ENCODE peak calls at places on chromosomes 5 and 9, in seven cellular contexts. O is breast epithelium; S is psoas muscle; F is CD4-positive, alpha-beta T cell; Q is A549; M is fibroblast of lung; H is CD8-positive, alpha-beta T cell. D is an unnamed sample.
A peak's percentile ranks its signal among the peaks of the same experiment; 100 is the strongest.

GRCh38 chr9:96420468-96421219 is 2.5 kb upstream of the ZNF367 start:
- DNase-seq in O (peak; percentile 78), S (no peak), F (no peak), Q (peak; percentile 96), M (peak; percentile 97), H (no peak), D (peak; percentile 86)

GRCh38 chr5:90528704-90529233 is 615 bp downstream of the LYSMD3 start:
- DNase-seq in O (no peak), S (no peak), F (no peak), Q (no peak), M (peak; percentile 27), H (no peak), D (no peak)

GRCh38 chr5:127409236-127409921 is 108.1 kb upstream of the PRRC1 start:
- DNase-seq in O (no peak), S (peak; percentile 74), F (no peak), Q (no peak), M (peak; percentile 12), H (no peak), D (no peak)

GRCh38 chr5:109703827-109704226 is 14.1 kb downstream of the MAN2A1 start:
- DNase-seq in O (no peak), S (no peak), F (no peak), Q (no peak), M (no peak), H (no peak), D (no peak)

GRCh38 chr9:5178126-5178805 is 7.2 kb downstream of the INSL6 start:
- DNase-seq in O (no peak), S (no peak), F (no peak), Q (no peak), M (no peak), H (no peak), D (no peak)

GRCh38 chr5:138245717-138246116 is 28.7 kb downstream of the GFRA3 start:
- DNase-seq in O (no peak), S (no peak), F (no peak), Q (no peak), M (no peak), H (no peak), D (no peak)

GRCh38 chr9:73038613-73039012 is 85.8 kb upstream of the ALDH1A1 start:
- DNase-seq in O (peak; percentile 72), S (peak; percentile 56), F (no peak), Q (peak; percentile 77), M (peak; percentile 63), H (no peak), D (no peak)

GRCh38 chr9:3769646-3770045 is 243.8 kb upstream of the RFX3 start:
- DNase-seq in O (no peak), S (no peak), F (no peak), Q (no peak), M (no peak), H (no peak), D (no peak)

GRCh38 chr9:83574482-83574881 is 36.3 kb upstream of the FRMD3 start:
- DNase-seq in O (no peak), S (no peak), F (no peak), Q (no peak), M (no peak), H (no peak), D (no peak)
- H3K27ac ChIP-seq in O (no peak overlapping the region), S (no peak overlapping the region), F (no peak overlapping the region), Q (no peak overlapping the region), M (no peak overlapping the region), H (no peak overlapping the region), D (no peak overlapping the region)

GRCh38 chr9:92135576-92135975 is 20.4 kb upstream of the SPTLC1 start:
- DNase-seq in O (no peak), S (no peak), F (no peak), Q (no peak), M (no peak), H (no peak), D (no peak)

GRCh38 chr9:92132501-92132900 is 17.3 kb upstream of the SPTLC1 start:
- DNase-seq in O (no peak), S (no peak), F (no peak), Q (no peak), M (no peak), H (no peak), D (no peak)

GRCh38 chr9:92136184-92136858 is 21.1 kb upstream of the SPTLC1 start:
- DNase-seq in O (no peak), S (no peak), F (no peak), Q (no peak), M (no peak), H (no peak), D (no peak)

GRCh38 chr9:92138157-92138959 is 23.1 kb upstream of the SPTLC1 start:
- DNase-seq in O (no peak), S (peak; percentile 78), F (peak; percentile 66), Q (peak; percentile 51), M (peak; percentile 37), H (peak; percentile 44), D (no peak)

DNA sequence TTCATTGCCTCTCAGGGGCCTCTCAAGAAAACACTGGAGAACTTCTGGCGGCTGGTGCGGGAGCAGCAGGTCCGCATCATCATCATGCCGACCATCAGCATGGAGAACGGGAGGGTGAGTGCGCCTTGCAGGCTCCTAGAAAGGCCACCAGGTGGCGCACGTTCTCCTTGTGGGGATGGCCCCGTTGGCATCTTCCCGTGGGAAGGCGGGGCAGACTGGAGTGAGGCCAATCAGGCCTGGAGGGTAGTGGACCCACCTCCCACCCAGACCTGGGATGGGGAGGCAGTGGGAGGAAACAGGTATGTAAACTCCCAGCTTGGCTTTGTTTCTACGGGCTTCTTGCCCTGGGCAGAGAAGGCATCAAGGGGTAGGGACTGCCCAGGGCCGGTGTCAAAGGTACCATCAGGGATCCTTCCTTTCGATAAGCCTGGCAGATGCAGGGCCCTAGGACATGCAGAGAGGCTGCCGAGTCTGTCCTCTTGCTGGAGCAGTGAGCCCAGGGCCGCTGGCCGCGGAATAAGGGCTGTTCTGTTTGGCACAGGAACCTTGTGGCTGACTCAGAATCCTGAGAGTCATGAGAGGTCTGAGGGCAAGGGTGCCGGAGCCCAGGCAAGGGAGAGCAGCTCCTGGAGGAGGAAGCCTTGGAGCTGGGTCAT is 18.9 kb upstream of the SPTLC1 start:
- DNase-seq in O (peak; percentile 63), S (peak; percentile 87), F (peak; percentile 63), Q (peak; percentile 85), M (peak; percentile 70), H (peak; percentile 39), D (no peak)
- H3K27ac ChIP-seq in O (peak overlapping the region; percentile 52), S (no peak overlapping the region), F (no peak overlapping the region), Q (peak overlapping the region; percentile 73), M (peak overlapping the region; percentile 61), H (no peak overlapping the region), D (peak overlapping the region; percentile 24)

GRCh38 chr9:90999425-91000397 is 198.1 kb downstream of the SYK start:
- DNase-seq in O (peak; percentile 31), S (peak; percentile 46), F (no peak), Q (no peak), M (peak; percentile 29), H (no peak), D (peak; percentile 94)
- H3K27ac ChIP-seq in O (peak overlapping the region; percentile 78), S (no peak overlapping the region), F (no peak overlapping the region), Q (peak overlapping the region; percentile 12), M (no peak overlapping the region), H (no peak overlapping the region), D (peak overlapping the region; percentile 87)

DNA sequence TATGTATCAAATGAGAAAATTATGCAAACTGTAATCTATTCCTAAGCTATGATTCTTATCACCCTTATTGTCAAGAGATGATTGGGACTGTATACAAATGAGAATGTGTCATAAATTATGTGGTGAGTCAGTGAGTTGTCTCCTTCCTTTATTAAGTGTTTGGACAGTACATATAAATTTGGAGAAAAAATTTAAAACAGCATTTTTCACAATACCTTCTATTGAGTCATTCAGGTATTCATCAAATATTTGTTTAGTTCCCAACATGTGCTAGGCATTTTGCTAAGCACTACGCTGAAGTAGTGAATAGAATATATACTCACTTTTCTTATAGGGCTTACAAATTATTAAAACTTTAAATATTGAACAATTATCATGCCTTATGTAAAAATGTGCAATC is 36.3 kb upstream of the PTPRD start:
- DNase-seq in O (no peak), S (no peak), F (no peak), Q (no peak), M (no peak), H (no peak), D (no peak)
- H3K27ac ChIP-seq in O (no peak overlapping the region), S (no peak overlapping the region), F (no peak overlapping the region), Q (no peak overlapping the region), M (no peak overlapping the region), H (no peak overlapping the region), D (no peak overlapping the region)

GRCh38 chr5:59543826-59544442 is 349.6 kb downstream of the PDE4D start:
- DNase-seq in O (peak; percentile 42), S (peak; percentile 59), F (no peak), Q (peak; percentile 97), M (peak; percentile 23), H (no peak), D (no peak)
- H3K27ac ChIP-seq in O (peak overlapping the region; percentile 76), S (peak overlapping the region; percentile 94), F (no peak overlapping the region), Q (peak overlapping the region; percentile 93), M (no peak overlapping the region), H (no peak overlapping the region), D (no peak overlapping the region)

DNA sequence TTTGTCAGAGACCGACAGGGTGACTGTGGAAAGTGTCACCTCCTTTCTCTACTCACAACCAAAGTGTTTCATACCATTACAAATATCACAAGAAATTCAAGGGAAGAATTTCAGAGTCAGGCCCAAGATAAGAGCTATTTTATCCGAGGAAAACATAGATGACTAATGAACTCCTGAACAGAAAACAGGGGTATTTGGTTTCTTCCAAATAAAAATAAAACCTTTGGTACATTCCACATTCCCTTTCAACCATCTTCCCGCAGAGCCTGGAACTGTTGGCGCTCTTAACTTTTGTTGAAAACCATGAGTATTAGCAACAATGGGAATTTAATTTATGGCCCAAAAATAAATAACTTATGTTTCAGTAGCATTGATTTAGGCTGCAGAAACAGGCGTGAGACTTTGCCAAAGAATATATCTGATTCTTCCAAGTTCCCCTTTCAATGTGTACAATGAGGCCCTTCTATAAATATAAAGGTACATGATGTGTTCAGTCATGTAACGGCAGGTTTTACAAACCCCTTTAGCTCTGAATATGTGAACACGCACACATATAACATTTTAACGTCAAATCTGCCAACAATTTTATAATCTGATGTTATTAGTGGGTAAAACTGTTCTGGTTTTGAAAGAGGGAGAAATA is 69.5 kb downstream of the RETREG1 start:
- DNase-seq in O (no peak), S (no peak), F (no peak), Q (no peak), M (peak; percentile 39), H (no peak), D (no peak)
- H3K27ac ChIP-seq in O (no peak overlapping the region), S (peak overlapping the region; percentile 84), F (no peak overlapping the region), Q (no peak overlapping the region), M (no peak overlapping the region), H (no peak overlapping the region), D (peak overlapping the region; percentile 2)

GRCh38 chr9:135907006-135907434 is 326 bp downstream of the CAMSAP1 start:
- DNase-seq in O (no peak), S (no peak), F (no peak), Q (peak; percentile 46), M (peak; percentile 47), H (no peak), D (no peak)

GRCh38 chr9:135904121-135904520 is 3.2 kb downstream of the CAMSAP1 start:
- DNase-seq in O (no peak), S (no peak), F (no peak), Q (no peak), M (no peak), H (no peak), D (no peak)

GRCh38 chr9:135907446-135908333 is at the start of gene CAMSAP1:
- DNase-seq in O (peak; percentile 85), S (peak; percentile 97), F (peak; percentile 97), Q (peak; percentile 95), M (peak; percentile 89), H (peak; percentile 90), D (no peak)

GRCh38 chr9:135906291-135907005 is 898 bp downstream of the CAMSAP1 start:
- DNase-seq in O (no peak), S (no peak), F (no peak), Q (peak; percentile 33), M (peak; percentile 54), H (no peak), D (no peak)

GRCh38 chr9:135905380-135906282 is 1.7 kb downstream of the CAMSAP1 start:
- DNase-seq in O (no peak), S (no peak), F (peak; percentile 28), Q (no peak), M (no peak), H (no peak), D (peak; percentile 84)
- H3K27ac ChIP-seq in O (peak overlapping the region; percentile 30), S (peak overlapping the region; percentile 81), F (peak overlapping the region; percentile 8), Q (peak overlapping the region; percentile 93), M (no peak overlapping the region), H (no peak overlapping the region), D (peak overlapping the region; percentile 94)